ENCODE peak calls at places on chromosome 11, in ten cellular contexts. One of them, this sample, is unnamed. For H3K4me1, the result is how much of the 10 kb centered on the place peaks cover.

GRCh38 chr11:1128333-1129142 is 29.2 kb upstream of the MUC5AC start:
- DNase-seq in upper lobe of left lung: peak
- DNase-seq in fibroblast of lung: no peak
- DNase-seq in suprapubic skin: no peak
- DNase-seq in lung: no peak
- DNase-seq in transverse colon: no peak
- DNase-seq in heart right ventricle: no peak
- DNase-seq in A549: no peak
- DNase-seq in heart left ventricle: no peak
- DNase-seq in OCI-LY7: no peak
- DNase-seq in this sample: no peak

GRCh38 chr11:76589477-76589876 is 81.1 kb downstream of the LRRC32 start:
- DNase-seq in upper lobe of left lung: no peak
- DNase-seq in fibroblast of lung: no peak
- DNase-seq in suprapubic skin: no peak
- DNase-seq in lung: no peak
- DNase-seq in transverse colon: no peak
- DNase-seq in heart right ventricle: no peak
- DNase-seq in A549: no peak
- DNase-seq in heart left ventricle: no peak
- DNase-seq in OCI-LY7: no peak
- DNase-seq in this sample: no peak

GRCh38 chr11:100791873-100792272 is 104.8 kb downstream of the ARHGAP42 start:
- DNase-seq in upper lobe of left lung: no peak
- DNase-seq in fibroblast of lung: no peak
- DNase-seq in suprapubic skin: no peak
- DNase-seq in lung: no peak
- DNase-seq in transverse colon: no peak
- DNase-seq in heart right ventricle: no peak
- DNase-seq in A549: no peak
- DNase-seq in heart left ventricle: no peak
- DNase-seq in OCI-LY7: no peak
- DNase-seq in this sample: no peak

GRCh38 chr11:73317803-73318202 is 9.7 kb downstream of the ARHGEF17 start:
- DNase-seq in upper lobe of left lung: no peak
- DNase-seq in fibroblast of lung: no peak
- DNase-seq in suprapubic skin: no peak
- DNase-seq in lung: no peak
- DNase-seq in transverse colon: no peak
- DNase-seq in heart right ventricle: no peak
- DNase-seq in A549: no peak
- DNase-seq in heart left ventricle: no peak
- DNase-seq in OCI-LY7: no peak
- DNase-seq in this sample: no peak

GRCh38 chr11:120185678-120186407 is 25.0 kb upstream of the OAF start:
- DNase-seq in upper lobe of left lung: no peak
- DNase-seq in fibroblast of lung: no peak
- DNase-seq in suprapubic skin: peak
- DNase-seq in lung: no peak
- DNase-seq in transverse colon: no peak
- DNase-seq in heart right ventricle: no peak
- DNase-seq in A549: no peak
- DNase-seq in heart left ventricle: peak
- DNase-seq in OCI-LY7: no peak
- DNase-seq in this sample: no peak

GRCh38 chr11:134508219-134508990 is 96.4 kb upstream of the B3GAT1 start:
- DNase-seq in upper lobe of left lung: no peak
- DNase-seq in fibroblast of lung: no peak
- DNase-seq in suprapubic skin: peak
- DNase-seq in lung: no peak
- DNase-seq in transverse colon: no peak
- DNase-seq in heart right ventricle: no peak
- DNase-seq in A549: no peak
- DNase-seq in heart left ventricle: no peak
- DNase-seq in OCI-LY7: no peak
- DNase-seq in this sample: no peak

GRCh38 chr11:126790550-126790981 is 210.0 kb downstream of the KIRREL3 start:
- DNase-seq in upper lobe of left lung: no peak
- DNase-seq in fibroblast of lung: peak
- DNase-seq in suprapubic skin: no peak
- DNase-seq in lung: no peak
- DNase-seq in transverse colon: no peak
- DNase-seq in heart right ventricle: no peak
- DNase-seq in A549: no peak
- DNase-seq in heart left ventricle: no peak
- DNase-seq in OCI-LY7: no peak
- DNase-seq in this sample: no peak

GRCh38 chr11:80388133-80388532 is 947.3 kb upstream of the TENM4 start:
- DNase-seq in upper lobe of left lung: no peak
- DNase-seq in fibroblast of lung: no peak
- DNase-seq in suprapubic skin: no peak
- DNase-seq in lung: no peak
- DNase-seq in transverse colon: no peak
- DNase-seq in heart right ventricle: no peak
- DNase-seq in A549: no peak
- DNase-seq in heart left ventricle: no peak
- DNase-seq in OCI-LY7: no peak
- DNase-seq in this sample: no peak

GRCh38 chr11:64373598-64373974 is 14.6 kb downstream of the RPS6KA4 start:
- DNase-seq in upper lobe of left lung: no peak
- DNase-seq in fibroblast of lung: no peak
- DNase-seq in suprapubic skin: no peak
- DNase-seq in lung: no peak
- DNase-seq in transverse colon: no peak
- DNase-seq in heart right ventricle: no peak
- DNase-seq in A549: no peak
- DNase-seq in heart left ventricle: no peak
- DNase-seq in OCI-LY7: peak
- DNase-seq in this sample: no peak

GRCh38 chr11:70423523-70424505 is 25.5 kb downstream of the CTTN start:
- DNase-seq in upper lobe of left lung: no peak
- DNase-seq in fibroblast of lung: peak
- DNase-seq in suprapubic skin: no peak
- DNase-seq in lung: no peak
- DNase-seq in transverse colon: no peak
- DNase-seq in heart right ventricle: no peak
- DNase-seq in A549: no peak
- DNase-seq in heart left ventricle: no peak
- DNase-seq in OCI-LY7: no peak
- DNase-seq in this sample: no peak

GRCh38 chr11:68142028-68142412 is 20.8 kb upstream of the CHKA start:
- DNase-seq in upper lobe of left lung: no peak
- DNase-seq in fibroblast of lung: no peak
- DNase-seq in suprapubic skin: no peak
- DNase-seq in lung: peak
- DNase-seq in transverse colon: no peak
- DNase-seq in heart right ventricle: peak
- DNase-seq in A549: no peak
- DNase-seq in heart left ventricle: no peak
- DNase-seq in OCI-LY7: no peak
- DNase-seq in this sample: no peak

GRCh38 chr11:11538277-11538960 is 83.4 kb downstream of the GALNT18 start:
- DNase-seq in upper lobe of left lung: peak
- DNase-seq in fibroblast of lung: no peak
- DNase-seq in suprapubic skin: no peak
- DNase-seq in lung: no peak
- DNase-seq in transverse colon: no peak
- DNase-seq in heart right ventricle: peak
- DNase-seq in A549: no peak
- DNase-seq in heart left ventricle: peak
- DNase-seq in OCI-LY7: no peak
- DNase-seq in this sample: no peak
- H3K4me1 ChIP-seq in upper lobe of left lung: under half
- H3K4me1 ChIP-seq in fibroblast of lung: under half
- H3K4me1 ChIP-seq in suprapubic skin: under half
- H3K4me1 ChIP-seq in lung: under half
- H3K4me1 ChIP-seq in transverse colon: under half
- H3K4me1 ChIP-seq in heart right ventricle: half or more
- H3K4me1 ChIP-seq in A549: under half
- H3K4me1 ChIP-seq in heart left ventricle: half or more
- H3K4me1 ChIP-seq in OCI-LY7: under half
- H3K4me1 ChIP-seq in this sample: under half

GRCh38 chr11:58497951-58498350 is 10.0 kb downstream of the OR5B21 start:
- DNase-seq in upper lobe of left lung: no peak
- DNase-seq in fibroblast of lung: no peak
- DNase-seq in suprapubic skin: no peak
- DNase-seq in lung: no peak
- DNase-seq in transverse colon: no peak
- DNase-seq in heart right ventricle: no peak
- DNase-seq in A549: no peak
- DNase-seq in heart left ventricle: no peak
- DNase-seq in OCI-LY7: no peak
- DNase-seq in this sample: no peak

GRCh38 chr11:58494096-58494495 is 13.8 kb downstream of the OR5B21 start:
- DNase-seq in upper lobe of left lung: no peak
- DNase-seq in fibroblast of lung: peak
- DNase-seq in suprapubic skin: no peak
- DNase-seq in lung: no peak
- DNase-seq in transverse colon: no peak
- DNase-seq in heart right ventricle: no peak
- DNase-seq in A549: no peak
- DNase-seq in heart left ventricle: no peak
- DNase-seq in OCI-LY7: no peak
- DNase-seq in this sample: no peak

GRCh38 chr11:58495906-58496305 is 12.0 kb downstream of the OR5B21 start:
- DNase-seq in upper lobe of left lung: no peak
- DNase-seq in fibroblast of lung: no peak
- DNase-seq in suprapubic skin: no peak
- DNase-seq in lung: no peak
- DNase-seq in transverse colon: no peak
- DNase-seq in heart right ventricle: no peak
- DNase-seq in A549: no peak
- DNase-seq in heart left ventricle: no peak
- DNase-seq in OCI-LY7: no peak
- DNase-seq in this sample: no peak

GRCh38 chr11:58502004-58502403 is 5.9 kb downstream of the OR5B21 start:
- DNase-seq in upper lobe of left lung: no peak
- DNase-seq in fibroblast of lung: no peak
- DNase-seq in suprapubic skin: no peak
- DNase-seq in lung: no peak
- DNase-seq in transverse colon: no peak
- DNase-seq in heart right ventricle: no peak
- DNase-seq in A549: no peak
- DNase-seq in heart left ventricle: no peak
- DNase-seq in OCI-LY7: no peak
- DNase-seq in this sample: no peak

GRCh38 chr11:58498464-58498863 is 9.4 kb downstream of the OR5B21 start:
- DNase-seq in upper lobe of left lung: no peak
- DNase-seq in fibroblast of lung: peak
- DNase-seq in suprapubic skin: no peak
- DNase-seq in lung: no peak
- DNase-seq in transverse colon: peak
- DNase-seq in heart right ventricle: no peak
- DNase-seq in A549: no peak
- DNase-seq in heart left ventricle: no peak
- DNase-seq in OCI-LY7: peak
- DNase-seq in this sample: peak
- H3K27ac ChIP-seq in upper lobe of left lung: no peak
- H3K27ac ChIP-seq in fibroblast of lung: no peak
- H3K27ac ChIP-seq in suprapubic skin: no peak
- H3K27ac ChIP-seq in lung: no peak
- H3K27ac ChIP-seq in transverse colon: no peak
- H3K27ac ChIP-seq in heart right ventricle: no peak
- H3K27ac ChIP-seq in A549: no peak
- H3K27ac ChIP-seq in heart left ventricle: no peak
- H3K27ac ChIP-seq in OCI-LY7: no peak
- H3K27ac ChIP-seq in this sample: no peak

DNA sequence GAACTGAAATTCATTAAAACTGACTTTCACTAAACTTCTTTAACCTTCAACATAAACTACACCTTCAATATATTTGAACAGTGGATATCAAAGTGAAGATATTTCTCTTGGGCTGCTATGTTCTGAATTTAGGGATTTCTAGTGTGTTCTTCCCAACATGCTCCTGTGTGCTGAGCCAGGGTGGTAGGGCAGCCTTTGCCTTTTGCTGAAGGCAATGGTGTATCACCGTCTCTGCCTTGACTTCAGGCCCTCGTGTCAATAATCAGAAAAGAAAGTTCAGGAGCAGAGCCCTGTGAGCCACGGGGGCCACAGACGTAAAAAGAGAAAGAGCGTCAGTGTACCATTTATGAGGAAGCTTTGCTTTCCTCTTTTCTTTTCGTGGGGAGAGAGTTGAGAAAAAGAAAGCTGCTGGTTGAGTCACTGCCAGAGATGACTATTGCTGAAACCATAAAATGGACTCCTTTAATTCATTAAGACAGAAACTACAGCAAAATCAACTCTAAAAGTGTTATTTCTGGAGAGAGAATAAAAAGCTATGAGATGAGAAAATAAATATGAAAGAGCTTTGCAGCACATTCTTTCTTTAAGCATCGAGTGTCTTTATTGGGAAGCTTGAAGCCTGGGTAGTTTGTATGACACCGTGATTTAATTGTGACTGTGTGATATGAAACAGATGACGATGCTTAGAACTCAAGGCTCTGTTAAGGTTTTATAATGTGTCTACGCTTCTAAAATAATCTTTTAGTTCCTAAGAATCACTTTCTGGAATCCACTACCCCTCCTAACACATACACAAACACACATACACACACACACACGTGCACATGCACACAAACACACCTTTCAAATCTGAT is 271.8 kb upstream of the MTNR1B start:
- DNase-seq in upper lobe of left lung: no peak
- DNase-seq in fibroblast of lung: no peak
- DNase-seq in suprapubic skin: no peak
- DNase-seq in lung: no peak
- DNase-seq in transverse colon: no peak
- DNase-seq in heart right ventricle: no peak
- DNase-seq in A549: no peak
- DNase-seq in heart left ventricle: no peak
- DNase-seq in OCI-LY7: no peak
- DNase-seq in this sample: no peak
- H3K4me3 ChIP-seq in upper lobe of left lung: no peak
- H3K4me3 ChIP-seq in fibroblast of lung: no peak
- H3K4me3 ChIP-seq in suprapubic skin: peak
- H3K4me3 ChIP-seq in lung: no peak
- H3K4me3 ChIP-seq in transverse colon: no peak
- H3K4me3 ChIP-seq in heart right ventricle: no peak
- H3K4me3 ChIP-seq in A549: no peak
- H3K4me3 ChIP-seq in heart left ventricle: no peak
- H3K4me3 ChIP-seq in OCI-LY7: no peak
- H3K4me3 ChIP-seq in this sample: no peak

GRCh38 chr11:78428273-78428651 is 10.6 kb upstream of the GAB2 start:
- DNase-seq in upper lobe of left lung: no peak
- DNase-seq in fibroblast of lung: no peak
- DNase-seq in suprapubic skin: no peak
- DNase-seq in lung: no peak
- DNase-seq in transverse colon: no peak
- DNase-seq in heart right ventricle: no peak
- DNase-seq in A549: no peak
- DNase-seq in heart left ventricle: no peak
- DNase-seq in OCI-LY7: no peak
- DNase-seq in this sample: no peak
- H3K4me1 ChIP-seq in upper lobe of left lung: under half
- H3K4me1 ChIP-seq in fibroblast of lung: under half
- H3K4me1 ChIP-seq in suprapubic skin: under half
- H3K4me1 ChIP-seq in lung: under half
- H3K4me1 ChIP-seq in transverse colon: under half
- H3K4me1 ChIP-seq in heart right ventricle: under half
- H3K4me1 ChIP-seq in A549: under half
- H3K4me1 ChIP-seq in heart left ventricle: under half
- H3K4me1 ChIP-seq in OCI-LY7: under half
- H3K4me1 ChIP-seq in this sample: under half